ENCODE peak calls at places on chromosomes 7 and 10, in nine cellular contexts. Y, R, G, D, M, Q, A, N and Z are unnamed samples.

GRCh38 chr10:126387041-126387908 is 1.0 kb downstream of the ADAM12 start:
- DNase-seq in Q (peak), N (no peak), A (no peak), M (no peak), D (peak), Y (no peak), R (peak), G (peak), Z (no peak)

GRCh38 chr7:4066206-4066605 is 615.9 kb upstream of the FOXK1 start:
- DNase-seq in Q (no peak), N (no peak), A (no peak), R (no peak), G (no peak), Y (no peak), M (no peak), D (no peak), Z (no peak)

GRCh38 chr10:79933961-79934360 is 14.9 kb downstream of the SFTPD start:
- DNase-seq in A (no peak), Y (no peak), N (no peak), M (peak), G (peak), D (peak), Q (no peak), R (no peak), Z (no peak)

GRCh38 chr7:73976761-73977625 is 51.0 kb upstream of the ELN start:
- DNase-seq in G (no peak), A (no peak), Q (no peak), N (no peak), R (no peak), Y (peak), D (no peak), M (no peak), Z (peak)

GRCh38 chr7:95794917-95795515 is 22.7 kb downstream of the DYNC1I1 start:
- DNase-seq in Q (no peak), M (no peak), R (no peak), A (no peak), G (peak), Y (no peak), D (peak), N (no peak), Z (peak)

GRCh38 chr7:55245271-55245723 is 119.8 kb upstream of the LANCL2 start:
- DNase-seq in D (peak), R (peak), G (peak), N (no peak), Y (peak), A (no peak), M (no peak), Q (no peak), Z (no peak)

GRCh38 chr7:7329321-7329720 is 147.0 kb downstream of the C1GALT1 start:
- DNase-seq in N (no peak), Q (no peak), R (no peak), A (no peak), D (peak), M (no peak), Y (no peak), G (no peak), Z (no peak)

GRCh38 chr10:102994551-102995295 is 76.6 kb downstream of the CNNM2 start:
- DNase-seq in Q (no peak), M (no peak), A (no peak), Y (no peak), R (no peak), N (no peak), D (no peak), G (no peak), Z (peak)

GRCh38 chr10:70441161-70441876 is at the start of gene NODAL:
- DNase-seq in M (no peak), Q (no peak), N (no peak), D (no peak), Y (no peak), G (no peak), A (no peak), R (no peak), Z (peak)

GRCh38 chr10:128067691-128068397 is 58.4 kb downstream of the MKI67 start:
- DNase-seq in G (no peak), R (no peak), Q (no peak), D (no peak), M (no peak), N (no peak), A (no peak), Y (no peak), Z (no peak)

GRCh38 chr10:124389613-124390361 is 28.9 kb downstream of the OAT start:
- DNase-seq in M (no peak), A (no peak), Q (no peak), G (no peak), Y (no peak), R (no peak), D (no peak), N (no peak), Z (no peak)
- H3K4me3 ChIP-seq in M (peak), A (peak), Q (no peak), G (no peak), Y (peak), R (no peak), D (no peak), N (no peak), Z (no peak)

GRCh38 chr7:147885906-147886305 is 704.7 kb upstream of the C7orf33 start:
- DNase-seq in G (no peak), M (no peak), N (no peak), Q (no peak), R (no peak), D (no peak), A (no peak), Y (no peak), Z (no peak)
- H3K4me3 ChIP-seq in G (no peak), M (no peak), N (no peak), Q (no peak), R (no peak), D (no peak), A (no peak), Y (no peak), Z (no peak)

DNA sequence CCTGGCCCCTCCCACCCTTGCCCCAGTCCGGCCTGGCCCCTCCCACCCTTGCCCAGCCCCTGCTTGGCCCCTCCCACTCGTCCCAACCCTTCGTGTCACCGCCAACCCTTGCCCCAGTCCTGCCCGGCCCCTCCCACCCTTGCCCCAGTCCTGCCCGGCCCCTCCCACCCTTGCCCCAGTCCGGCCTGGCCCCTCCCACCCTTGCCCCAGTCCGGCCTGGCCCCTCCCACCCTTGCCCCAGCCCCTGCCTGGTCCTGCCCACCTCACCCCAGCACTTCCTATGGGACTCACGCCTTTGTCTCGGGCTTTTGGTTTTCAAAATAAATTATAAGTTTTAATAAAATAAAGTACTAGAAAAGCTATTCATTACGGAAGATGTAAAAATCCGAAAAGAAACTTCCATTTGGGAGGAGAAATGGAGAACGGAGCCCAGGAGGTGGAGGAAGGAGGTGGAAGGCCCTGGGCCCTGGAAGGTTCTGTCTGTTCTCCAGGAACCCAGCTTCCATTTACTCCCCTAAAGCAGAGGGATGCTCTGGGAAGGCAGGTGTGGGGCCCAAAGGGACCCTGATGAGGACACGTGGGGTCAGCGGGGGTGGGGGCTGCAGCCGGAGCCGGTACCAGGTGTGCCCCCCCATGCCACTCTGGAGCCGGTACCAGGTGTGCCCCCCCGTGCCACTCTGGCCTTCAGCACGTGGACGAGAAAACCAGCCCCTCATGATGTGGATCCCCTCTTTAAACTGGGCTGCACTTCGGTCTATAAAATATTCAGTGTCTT is 52.2 kb downstream of the PWWP2B start:
- DNase-seq in N (no peak), R (no peak), G (no peak), D (peak), M (no peak), Y (no peak), Q (no peak), A (no peak), Z (peak)
- H3K4me3 ChIP-seq in N (no peak), R (no peak), G (no peak), D (no peak), M (peak), Y (no peak), Q (no peak), A (no peak), Z (no peak)

GRCh38 chr10:99528867-99529285 is 3.9 kb upstream of the NKX2-3 start:
- DNase-seq in G (no peak), R (no peak), N (no peak), Y (no peak), M (no peak), Q (no peak), A (no peak), D (no peak), Z (no peak)

GRCh38 chr10:99531026-99531695 is 1.6 kb upstream of the NKX2-3 start:
- DNase-seq in Y (no peak), A (no peak), D (no peak), Q (no peak), G (no peak), M (no peak), R (no peak), N (no peak), Z (no peak)

GRCh38 chr10:99529483-99530107 is 3.1 kb upstream of the NKX2-3 start:
- DNase-seq in G (no peak), Y (no peak), Q (no peak), A (no peak), R (no peak), M (no peak), N (no peak), D (no peak), Z (no peak)

GRCh38 chr10:99531696-99532050 is 1.1 kb upstream of the NKX2-3 start:
- DNase-seq in Y (no peak), D (no peak), N (no peak), M (no peak), G (no peak), R (no peak), Q (no peak), A (no peak), Z (no peak)

GRCh38 chr10:99530108-99531025 is 2.4 kb upstream of the NKX2-3 start:
- DNase-seq in R (no peak), A (no peak), N (no peak), Y (no peak), G (no peak), Q (no peak), M (no peak), D (no peak), Z (peak)
- H3K4me3 ChIP-seq in R (no peak), A (no peak), N (no peak), Y (no peak), G (no peak), Q (no peak), M (no peak), D (no peak), Z (no peak)